ENCODE peak calls at places on chromosomes 2 and 18, in eight cellular contexts. One of them, this sample, is unnamed. For H3K4me1, the result is how much of the 10 kb centered on the place peaks cover.

GRCh38 chr18:63317982-63318881 is 1.3 kb downstream of the BCL2 start:
- DNase-seq in IMR-90: no peak
- DNase-seq in aorta: peak
- DNase-seq in K562: no peak
- DNase-seq in body of pancreas: peak
- DNase-seq in CD8-positive, alpha-beta T cell: peak
- DNase-seq in left ventricle myocardium inferior: peak
- DNase-seq in mucosa of descending colon: peak
- DNase-seq in this sample: peak

GRCh38 chr18:58044370-58045264 is 591 bp downstream of the NEDD4L start:
- DNase-seq in IMR-90: peak
- DNase-seq in aorta: peak
- DNase-seq in K562: peak
- DNase-seq in body of pancreas: peak
- DNase-seq in CD8-positive, alpha-beta T cell: peak
- DNase-seq in left ventricle myocardium inferior: peak
- DNase-seq in mucosa of descending colon: peak
- DNase-seq in this sample: peak

GRCh38 chr2:170465241-170465640 is 249.9 kb upstream of the SP5 start:
- DNase-seq in IMR-90: no peak
- DNase-seq in aorta: no peak
- DNase-seq in K562: no peak
- DNase-seq in body of pancreas: no peak
- DNase-seq in CD8-positive, alpha-beta T cell: no peak
- DNase-seq in left ventricle myocardium inferior: no peak
- DNase-seq in mucosa of descending colon: no peak
- DNase-seq in this sample: no peak

GRCh38 chr2:128420131-128420530 is 101.5 kb upstream of the HS6ST1 start:
- DNase-seq in IMR-90: no peak
- DNase-seq in aorta: no peak
- DNase-seq in K562: no peak
- DNase-seq in body of pancreas: no peak
- DNase-seq in CD8-positive, alpha-beta T cell: no peak
- DNase-seq in left ventricle myocardium inferior: no peak
- DNase-seq in mucosa of descending colon: no peak
- DNase-seq in this sample: no peak

GRCh38 chr2:48251437-48252148 is 278.4 kb upstream of the STON1 start:
- DNase-seq in IMR-90: no peak
- DNase-seq in aorta: no peak
- DNase-seq in K562: no peak
- DNase-seq in body of pancreas: no peak
- DNase-seq in CD8-positive, alpha-beta T cell: no peak
- DNase-seq in left ventricle myocardium inferior: no peak
- DNase-seq in mucosa of descending colon: no peak
- DNase-seq in this sample: no peak

GRCh38 chr2:190460533-190460932 is 52.4 kb downstream of the MFSD6 start:
- DNase-seq in IMR-90: no peak
- DNase-seq in aorta: no peak
- DNase-seq in K562: peak
- DNase-seq in body of pancreas: no peak
- DNase-seq in CD8-positive, alpha-beta T cell: no peak
- DNase-seq in left ventricle myocardium inferior: no peak
- DNase-seq in mucosa of descending colon: no peak
- DNase-seq in this sample: no peak

GRCh38 chr2:177148477-177149154 is 64.0 kb upstream of the HNRNPA3 start:
- DNase-seq in IMR-90: peak
- DNase-seq in aorta: peak
- DNase-seq in K562: peak
- DNase-seq in body of pancreas: peak
- DNase-seq in CD8-positive, alpha-beta T cell: peak
- DNase-seq in left ventricle myocardium inferior: peak
- DNase-seq in mucosa of descending colon: peak
- DNase-seq in this sample: peak

GRCh38 chr2:144215701-144216675 is 303.9 kb downstream of the ZEB2 start:
- DNase-seq in IMR-90: no peak
- DNase-seq in aorta: no peak
- DNase-seq in K562: peak
- DNase-seq in body of pancreas: no peak
- DNase-seq in CD8-positive, alpha-beta T cell: no peak
- DNase-seq in left ventricle myocardium inferior: no peak
- DNase-seq in mucosa of descending colon: no peak
- DNase-seq in this sample: no peak

GRCh38 chr2:134081238-134081637 is 172.6 kb upstream of the MGAT5 start:
- DNase-seq in IMR-90: no peak
- DNase-seq in aorta: no peak
- DNase-seq in K562: no peak
- DNase-seq in body of pancreas: no peak
- DNase-seq in CD8-positive, alpha-beta T cell: no peak
- DNase-seq in left ventricle myocardium inferior: peak
- DNase-seq in mucosa of descending colon: no peak
- DNase-seq in this sample: no peak

GRCh38 chr2:193885419-193885818 is 1690.7 kb upstream of the TMEFF2 start:
- DNase-seq in IMR-90: no peak
- DNase-seq in aorta: no peak
- DNase-seq in K562: no peak
- DNase-seq in body of pancreas: no peak
- DNase-seq in CD8-positive, alpha-beta T cell: no peak
- DNase-seq in left ventricle myocardium inferior: no peak
- DNase-seq in mucosa of descending colon: no peak
- DNase-seq in this sample: no peak

GRCh38 chr2:120261387-120262006 is 8.8 kb downstream of the RALB start:
- DNase-seq in IMR-90: no peak
- DNase-seq in aorta: no peak
- DNase-seq in K562: no peak
- DNase-seq in body of pancreas: no peak
- DNase-seq in CD8-positive, alpha-beta T cell: no peak
- DNase-seq in left ventricle myocardium inferior: no peak
- DNase-seq in mucosa of descending colon: no peak
- DNase-seq in this sample: no peak

GRCh38 chr2:145689277-145689676 is 1169.4 kb upstream of the ZEB2 start:
- DNase-seq in IMR-90: no peak
- DNase-seq in aorta: no peak
- DNase-seq in K562: no peak
- DNase-seq in body of pancreas: no peak
- DNase-seq in CD8-positive, alpha-beta T cell: no peak
- DNase-seq in left ventricle myocardium inferior: no peak
- DNase-seq in mucosa of descending colon: no peak
- DNase-seq in this sample: no peak

GRCh38 chr2:145688156-145688555 is 1168.2 kb upstream of the ZEB2 start:
- DNase-seq in IMR-90: no peak
- DNase-seq in aorta: no peak
- DNase-seq in K562: no peak
- DNase-seq in body of pancreas: no peak
- DNase-seq in CD8-positive, alpha-beta T cell: no peak
- DNase-seq in left ventricle myocardium inferior: no peak
- DNase-seq in mucosa of descending colon: no peak
- DNase-seq in this sample: no peak

GRCh38 chr2:145691659-145692058 is 1171.7 kb upstream of the ZEB2 start:
- DNase-seq in IMR-90: no peak
- DNase-seq in aorta: no peak
- DNase-seq in K562: no peak
- DNase-seq in body of pancreas: no peak
- DNase-seq in CD8-positive, alpha-beta T cell: no peak
- DNase-seq in left ventricle myocardium inferior: no peak
- DNase-seq in mucosa of descending colon: no peak
- DNase-seq in this sample: no peak

GRCh38 chr2:145690183-145690582 is 1170.3 kb upstream of the ZEB2 start:
- DNase-seq in IMR-90: peak
- DNase-seq in aorta: no peak
- DNase-seq in K562: no peak
- DNase-seq in body of pancreas: no peak
- DNase-seq in CD8-positive, alpha-beta T cell: no peak
- DNase-seq in left ventricle myocardium inferior: no peak
- DNase-seq in mucosa of descending colon: no peak
- DNase-seq in this sample: no peak

DNA sequence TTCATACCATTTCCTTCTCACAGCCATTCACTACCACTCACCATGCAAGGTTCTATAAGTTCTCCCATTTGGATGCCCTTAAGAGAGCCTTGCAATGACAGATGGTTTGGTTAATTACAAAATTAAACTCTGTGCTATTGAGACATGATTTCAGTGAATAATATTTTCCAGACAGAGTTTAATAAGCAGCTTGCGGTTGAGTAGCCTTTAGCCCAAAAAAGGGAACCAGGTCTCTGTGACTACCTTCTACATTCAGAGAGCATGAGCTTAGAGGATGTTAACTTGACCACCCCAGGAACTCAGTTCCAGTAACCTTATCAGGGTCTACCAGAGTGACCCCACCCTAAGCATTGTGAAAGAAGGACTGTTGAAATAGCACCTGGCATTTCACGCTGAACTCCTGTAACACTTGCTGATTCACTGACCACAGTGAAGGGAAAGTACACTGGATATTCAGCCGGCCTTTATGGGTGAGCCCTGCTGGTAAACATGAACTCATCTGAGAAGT is 1173.1 kb upstream of the ZEB2 start:
- DNase-seq in IMR-90: peak
- DNase-seq in aorta: no peak
- DNase-seq in K562: peak
- DNase-seq in body of pancreas: peak
- DNase-seq in CD8-positive, alpha-beta T cell: no peak
- DNase-seq in left ventricle myocardium inferior: no peak
- DNase-seq in mucosa of descending colon: no peak
- DNase-seq in this sample: no peak
- H3K4me3 ChIP-seq in IMR-90: no peak
- H3K4me3 ChIP-seq in aorta: no peak
- H3K4me3 ChIP-seq in K562: no peak
- H3K4me3 ChIP-seq in body of pancreas: no peak
- H3K4me3 ChIP-seq in CD8-positive, alpha-beta T cell: no peak
- H3K4me3 ChIP-seq in left ventricle myocardium inferior: no peak
- H3K4me3 ChIP-seq in mucosa of descending colon: no peak
- H3K4me3 ChIP-seq in this sample: no peak

GRCh38 chr2:54602736-54603322 is 120.6 kb upstream of the EML6 start:
- DNase-seq in IMR-90: peak
- DNase-seq in aorta: no peak
- DNase-seq in K562: no peak
- DNase-seq in body of pancreas: no peak
- DNase-seq in CD8-positive, alpha-beta T cell: no peak
- DNase-seq in left ventricle myocardium inferior: no peak
- DNase-seq in mucosa of descending colon: no peak
- DNase-seq in this sample: peak
- H3K4me1 ChIP-seq in IMR-90: under half
- H3K4me1 ChIP-seq in aorta: under half
- H3K4me1 ChIP-seq in K562: half or more
- H3K4me1 ChIP-seq in body of pancreas: half or more
- H3K4me1 ChIP-seq in CD8-positive, alpha-beta T cell: half or more
- H3K4me1 ChIP-seq in left ventricle myocardium inferior: half or more
- H3K4me1 ChIP-seq in mucosa of descending colon: under half
- H3K4me1 ChIP-seq in this sample: half or more

GRCh38 chr18:78145096-78145495 is 834.5 kb upstream of the SALL3 start:
- DNase-seq in IMR-90: no peak
- DNase-seq in aorta: no peak
- DNase-seq in K562: no peak
- DNase-seq in body of pancreas: no peak
- DNase-seq in CD8-positive, alpha-beta T cell: no peak
- DNase-seq in left ventricle myocardium inferior: no peak
- DNase-seq in mucosa of descending colon: peak
- DNase-seq in this sample: no peak
- H3K4me3 ChIP-seq in IMR-90: no peak
- H3K4me3 ChIP-seq in aorta: no peak
- H3K4me3 ChIP-seq in K562: no peak
- H3K4me3 ChIP-seq in body of pancreas: no peak
- H3K4me3 ChIP-seq in CD8-positive, alpha-beta T cell: no peak
- H3K4me3 ChIP-seq in left ventricle myocardium inferior: no peak
- H3K4me3 ChIP-seq in mucosa of descending colon: no peak
- H3K4me3 ChIP-seq in this sample: no peak

DNA sequence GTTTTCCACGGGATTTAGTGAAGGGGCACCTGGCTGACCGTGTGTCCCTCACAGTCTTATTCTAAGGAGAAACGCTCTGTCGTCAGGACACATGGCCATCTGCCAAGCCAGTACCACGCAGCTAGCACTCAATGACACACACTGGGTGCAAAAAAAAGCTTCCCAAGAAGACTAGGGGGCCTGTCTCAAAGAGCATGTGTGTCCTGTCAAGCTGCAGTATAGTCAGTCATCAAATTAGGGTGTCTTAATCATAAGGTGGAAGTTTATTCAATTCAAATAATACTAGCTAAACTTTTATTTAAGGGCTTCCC is 23.2 kb downstream of the LYPD1 start:
- DNase-seq in IMR-90: peak
- DNase-seq in aorta: no peak
- DNase-seq in K562: no peak
- DNase-seq in body of pancreas: no peak
- DNase-seq in CD8-positive, alpha-beta T cell: no peak
- DNase-seq in left ventricle myocardium inferior: no peak
- DNase-seq in mucosa of descending colon: no peak
- DNase-seq in this sample: no peak
- H3K4me1 ChIP-seq in IMR-90: under half
- H3K4me1 ChIP-seq in aorta: under half
- H3K4me1 ChIP-seq in K562: under half
- H3K4me1 ChIP-seq in body of pancreas: under half
- H3K4me1 ChIP-seq in CD8-positive, alpha-beta T cell: under half
- H3K4me1 ChIP-seq in left ventricle myocardium inferior: under half
- H3K4me1 ChIP-seq in mucosa of descending colon: under half
- H3K4me1 ChIP-seq in this sample: under half

GRCh38 chr18:75377975-75378673 is 49.4 kb downstream of the SMIM21 start:
- DNase-seq in IMR-90: no peak
- DNase-seq in aorta: no peak
- DNase-seq in K562: peak
- DNase-seq in body of pancreas: no peak
- DNase-seq in CD8-positive, alpha-beta T cell: no peak
- DNase-seq in left ventricle myocardium inferior: no peak
- DNase-seq in mucosa of descending colon: no peak
- DNase-seq in this sample: no peak

GRCh38 chr18:75377258-75377657 is 50.2 kb downstream of the SMIM21 start:
- DNase-seq in IMR-90: no peak
- DNase-seq in aorta: no peak
- DNase-seq in K562: no peak
- DNase-seq in body of pancreas: no peak
- DNase-seq in CD8-positive, alpha-beta T cell: no peak
- DNase-seq in left ventricle myocardium inferior: no peak
- DNase-seq in mucosa of descending colon: no peak
- DNase-seq in this sample: no peak

GRCh38 chr18:75376004-75376403 is 51.5 kb downstream of the SMIM21 start:
- DNase-seq in IMR-90: no peak
- DNase-seq in aorta: no peak
- DNase-seq in K562: no peak
- DNase-seq in body of pancreas: no peak
- DNase-seq in CD8-positive, alpha-beta T cell: no peak
- DNase-seq in left ventricle myocardium inferior: no peak
- DNase-seq in mucosa of descending colon: no peak
- DNase-seq in this sample: peak

GRCh38 chr18:75374466-75374865 is 53.0 kb downstream of the SMIM21 start:
- DNase-seq in IMR-90: no peak
- DNase-seq in aorta: no peak
- DNase-seq in K562: no peak
- DNase-seq in body of pancreas: no peak
- DNase-seq in CD8-positive, alpha-beta T cell: no peak
- DNase-seq in left ventricle myocardium inferior: no peak
- DNase-seq in mucosa of descending colon: no peak
- DNase-seq in this sample: no peak

GRCh38 chr18:75375341-75375740 is 52.2 kb downstream of the SMIM21 start:
- DNase-seq in IMR-90: no peak
- DNase-seq in aorta: no peak
- DNase-seq in K562: no peak
- DNase-seq in body of pancreas: no peak
- DNase-seq in CD8-positive, alpha-beta T cell: no peak
- DNase-seq in left ventricle myocardium inferior: no peak
- DNase-seq in mucosa of descending colon: no peak
- DNase-seq in this sample: no peak
- H3K4me3 ChIP-seq in IMR-90: no peak
- H3K4me3 ChIP-seq in aorta: no peak
- H3K4me3 ChIP-seq in K562: no peak
- H3K4me3 ChIP-seq in body of pancreas: no peak
- H3K4me3 ChIP-seq in CD8-positive, alpha-beta T cell: no peak
- H3K4me3 ChIP-seq in left ventricle myocardium inferior: no peak
- H3K4me3 ChIP-seq in mucosa of descending colon: no peak
- H3K4me3 ChIP-seq in this sample: no peak